ENCODE peak calls at places on chromosomes 11 and 22, in five cellular contexts. C is EL, L is NCI-H774, W is SW 1271, R is endothelial cell. Z is an unnamed sample.

GRCh38 chr11:38818720-38819119 is 2220.7 kb upstream of the RAG2 start:
- DNase-seq in R (no peak), C (peak), L (no peak), W (no peak), Z (no peak)

GRCh38 chr11:85737738-85738137 is 51.7 kb upstream of the CCDC89 start:
- DNase-seq in W (no peak), L (no peak), C (no peak), R (no peak), Z (no peak)

GRCh38 chr11:110168404-110168803 is 75.2 kb downstream of the ZC3H12C start:
- DNase-seq in R (no peak), L (no peak), C (no peak), W (no peak), Z (no peak)

GRCh38 chr11:65498042-65498726 is 661 bp upstream of the MALAT1 start:
- DNase-seq in R (no peak), L (peak), W (no peak), C (peak), Z (no peak)

GRCh38 chr11:68269414-68270081 is 2.2 kb downstream of the C11orf24 start:
- DNase-seq in R (no peak), C (peak), L (no peak), W (no peak), Z (peak)

GRCh38 chr11:64650923-64651523 is 60.0 kb downstream of the SLC22A12 start:
- DNase-seq in C (peak), R (peak), W (peak), L (no peak), Z (peak)

GRCh38 chr11:122874991-122875390 is 7.6 kb upstream of the JHY start:
- DNase-seq in L (no peak), W (no peak), C (no peak), R (no peak), Z (no peak)

GRCh38 chr22:46990937-46991520 is 228.6 kb downstream of the TBC1D22A start:
- DNase-seq in C (no peak), R (no peak), L (no peak), W (no peak), Z (no peak)

GRCh38 chr11:119350302-119350701 is 3.8 kb upstream of the MFRP start:
- DNase-seq in L (no peak), C (no peak), R (no peak), W (no peak), Z (no peak)